ENCODE peak calls at places on chromosomes 5 and 9, in nine cellular contexts. Y is lower lobe of right lung; P is neural progenitor cell; J is ovary; A is left ventricle myocardium inferior; T is colonic mucosa; D is stomach; S is CD4-positive, alpha-beta memory T cell; M is heart right ventricle. F is an unnamed sample.

GRCh38 chr5:23506329-23507236 is 826 bp upstream of the PRDM9 start:
- DNase-seq in P (peak; percentile 67), A (no peak), M (no peak), Y (no peak), D (no peak), T (no peak), S (no peak), J (no peak), F (peak; percentile 2)

GRCh38 chr5:165029471-165029870 is 1524.1 kb downstream of the MAT2B start:
- DNase-seq in A (no peak), Y (peak; percentile 41), T (no peak), J (no peak), D (no peak), P (peak; percentile 73), S (no peak), M (no peak), F (no peak)

GRCh38 chr5:53263151-53263550 is 153.6 kb upstream of the MOCS2 start:
- DNase-seq in S (no peak), J (no peak), M (no peak), P (no peak), A (no peak), T (no peak), Y (no peak), D (no peak), F (no peak)

GRCh38 chr5:33824516-33825195 is 67.1 kb downstream of the ADAMTS12 start:
- DNase-seq in M (no peak), D (no peak), J (no peak), Y (no peak), P (no peak), T (no peak), A (no peak), S (no peak), F (no peak)

GRCh38 chr5:142627371-142628217 is 58.3 kb downstream of the FGF1 start:
- DNase-seq in P (no peak), J (no peak), Y (no peak), A (no peak), S (no peak), T (no peak), D (no peak), M (no peak), F (no peak)

GRCh38 chr5:137119321-137119720 is 379.8 kb downstream of the SPOCK1 start:
- DNase-seq in Y (no peak), P (no peak), M (no peak), T (no peak), D (no peak), J (no peak), A (no peak), S (no peak), F (no peak)

GRCh38 chr9:89808801-89809200 is 204.0 kb downstream of the GADD45G start:
- DNase-seq in A (no peak), D (no peak), M (no peak), P (no peak), Y (peak; percentile 20), S (no peak), T (no peak), J (no peak), F (peak; percentile 93)

GRCh38 chr9:137524161-137524560 is 26.0 kb downstream of the PNPLA7 start:
- DNase-seq in P (no peak), A (no peak), S (no peak), J (no peak), M (no peak), D (no peak), Y (no peak), T (no peak), F (no peak)

GRCh38 chr9:32940740-32941139 is 60.7 kb downstream of the APTX start:
- DNase-seq in J (no peak), P (no peak), M (no peak), D (no peak), T (no peak), Y (no peak), S (no peak), A (no peak), F (no peak)

GRCh38 chr9:108813951-108814601 is 41.7 kb downstream of the ACTL7B start:
- DNase-seq in A (no peak), S (no peak), T (no peak), D (no peak), Y (no peak), M (peak; percentile 9), J (no peak), P (peak; percentile 35), F (peak; percentile 46)

GRCh38 chr9:76373173-76373771 is 21.0 kb downstream of the RFK start:
- DNase-seq in Y (no peak), A (peak; percentile 47), P (no peak), D (peak; percentile 85), J (peak; percentile 36), T (peak; percentile 87), S (no peak), M (peak; percentile 36), F (peak; percentile 34)

GRCh38 chr9:105877719-105878118 is 183.4 kb downstream of the TMEM38B start:
- DNase-seq in J (no peak), A (no peak), D (no peak), S (no peak), P (peak; percentile 12), Y (no peak), T (no peak), M (no peak), F (no peak)

DNA sequence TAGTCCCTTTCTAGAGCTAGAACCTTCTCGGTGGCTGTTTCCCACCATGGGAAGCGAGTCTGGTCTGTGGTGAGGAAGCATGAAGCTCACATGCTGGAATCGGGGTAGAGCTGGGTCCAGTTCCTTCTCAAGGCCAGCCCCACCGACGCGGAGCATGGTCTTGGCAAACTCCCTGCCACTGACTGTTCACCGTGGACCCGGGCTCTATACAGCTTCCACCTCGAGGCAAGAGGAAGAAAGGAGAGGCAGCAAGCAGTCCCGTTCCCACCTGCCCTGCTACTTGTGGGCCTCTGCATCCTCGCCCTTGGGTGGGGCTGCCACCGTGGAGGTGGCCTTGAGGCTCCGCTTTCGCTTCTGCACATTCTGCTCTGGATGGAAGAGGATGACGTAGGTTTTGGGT is 13.7 kb downstream of the GRM6 start:
- DNase-seq in A (no peak), P (no peak), J (no peak), Y (no peak), M (no peak), T (no peak), D (no peak), S (no peak), F (no peak)
- H3K9me3 ChIP-seq in A (peaks cover 98% of the 10 kb centered on the region), P (peaks cover 7% of the 10 kb centered on the region), J (no peaks in the 10 kb centered on the region), Y (peaks cover 77% of the 10 kb centered on the region), M (no peaks in the 10 kb centered on the region), T (no peaks in the 10 kb centered on the region), D (peaks cover 51% of the 10 kb centered on the region), S (no peaks in the 10 kb centered on the region), F (no peaks in the 10 kb centered on the region)

GRCh38 chr9:136108648-136109266 is 9.9 kb downstream of the TMEM250 start:
- DNase-seq in Y (no peak), A (no peak), P (no peak), J (no peak), M (no peak), S (no peak), T (no peak), D (no peak), F (no peak)

GRCh38 chr9:136109351-136110081 is 9.2 kb downstream of the TMEM250 start:
- DNase-seq in T (peak; percentile 93), S (peak; percentile 94), M (peak; percentile 92), J (peak; percentile 95), D (peak; percentile 96), A (peak; percentile 92), P (peak; percentile 88), Y (peak; percentile 93), F (peak; percentile 97)

GRCh38 chr9:136107155-136107952 is 11.3 kb downstream of the TMEM250 start:
- DNase-seq in D (peak; percentile 76), P (no peak), T (peak; percentile 76), S (peak; percentile 76), A (no peak), Y (peak; percentile 72), J (no peak), M (no peak), F (no peak)

GRCh38 chr9:136110082-136111061 is 8.3 kb downstream of the TMEM250 start:
- DNase-seq in T (no peak), Y (no peak), M (no peak), D (no peak), S (peak; percentile 64), J (peak; percentile 55), P (peak; percentile 64), A (no peak), F (no peak)

GRCh38 chr9:136107953-136108647 is 10.6 kb downstream of the TMEM250 start:
- DNase-seq in P (no peak), S (no peak), A (no peak), M (no peak), T (peak; percentile 78), Y (no peak), J (no peak), D (no peak), F (peak; percentile 28)
- H3K4me1 ChIP-seq in P (peaks cover 45% of the 10 kb centered on the region), S (peaks cover 74% of the 10 kb centered on the region), A (peaks cover 82% of the 10 kb centered on the region), M (peaks cover 55% of the 10 kb centered on the region), T (peaks cover 35% of the 10 kb centered on the region), Y (peaks cover 58% of the 10 kb centered on the region), J (peaks cover 17% of the 10 kb centered on the region), D (peaks cover 59% of the 10 kb centered on the region), F (peaks cover 20% of the 10 kb centered on the region)

GRCh38 chr5:166576323-166576722 is 1715.1 kb upstream of the WWC1 start:
- DNase-seq in J (no peak), P (no peak), A (no peak), M (no peak), Y (no peak), T (no peak), S (no peak), D (no peak), F (no peak)

GRCh38 chr5:166566725-166567124 is 1724.7 kb upstream of the WWC1 start:
- DNase-seq in T (no peak), P (no peak), J (no peak), A (no peak), D (no peak), S (no peak), Y (no peak), M (no peak), F (no peak)

GRCh38 chr5:166571668-166572067 is 1719.8 kb upstream of the WWC1 start:
- DNase-seq in D (no peak), Y (no peak), J (no peak), M (no peak), A (no peak), S (no peak), P (no peak), T (no peak), F (no peak)
- H3K9me3 ChIP-seq in D (no peaks in the 10 kb centered on the region), Y (no peaks in the 10 kb centered on the region), J (no peaks in the 10 kb centered on the region), M (no peaks in the 10 kb centered on the region), A (peaks cover 11% of the 10 kb centered on the region), S (no peaks in the 10 kb centered on the region), P (peaks cover 3% of the 10 kb centered on the region), T (no peaks in the 10 kb centered on the region), F (no peaks in the 10 kb centered on the region)

GRCh38 chr5:172859966-172860365 is 25.9 kb downstream of the ERGIC1 start:
- DNase-seq in J (no peak), P (no peak), D (peak; percentile 64), S (no peak), A (no peak), T (no peak), M (no peak), Y (no peak), F (no peak)
- H3K4me1 ChIP-seq in J (peaks cover 46% of the 10 kb centered on the region), P (peaks cover 15% of the 10 kb centered on the region), D (peaks cover 78% of the 10 kb centered on the region), S (peaks cover 19% of the 10 kb centered on the region), A (peaks cover 89% of the 10 kb centered on the region), T (peaks cover 35% of the 10 kb centered on the region), M (peaks cover 66% of the 10 kb centered on the region), Y (peaks cover 72% of the 10 kb centered on the region), F (peaks cover 61% of the 10 kb centered on the region)

DNA sequence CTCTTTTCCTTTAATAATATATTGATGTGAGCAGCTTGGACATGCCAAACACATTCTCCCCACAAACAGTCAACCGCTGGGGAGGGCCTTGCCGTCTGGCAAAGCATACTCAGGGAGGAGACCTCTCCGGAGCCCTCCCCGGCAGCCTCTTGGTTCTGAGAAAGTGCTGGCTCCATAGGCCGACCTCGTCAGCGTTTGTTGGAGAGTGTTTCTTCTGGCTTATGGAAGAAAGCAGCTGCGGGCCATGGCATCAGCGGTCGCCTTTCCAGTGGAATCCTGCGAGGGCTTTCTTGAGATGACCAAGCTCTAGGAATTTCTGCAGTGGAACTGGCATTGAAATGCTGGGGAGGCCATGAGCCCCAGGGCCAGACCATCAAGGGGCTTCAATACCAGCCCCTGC is 405.7 kb upstream of the IRX4 start:
- DNase-seq in S (no peak), P (no peak), M (no peak), D (no peak), A (no peak), T (no peak), Y (no peak), J (no peak), F (no peak)
- H3K9me3 ChIP-seq in S (no peaks in the 10 kb centered on the region), P (no peaks in the 10 kb centered on the region), M (no peaks in the 10 kb centered on the region), D (no peaks in the 10 kb centered on the region), A (peaks cover 6% of the 10 kb centered on the region), T (no peaks in the 10 kb centered on the region), Y (no peaks in the 10 kb centered on the region), J (no peaks in the 10 kb centered on the region), F (no peaks in the 10 kb centered on the region)